ENCODE peak calls at places on chromosomes 2 and 18, in seven cellular contexts. One of them, this sample, is unnamed.

GRCh38 chr18:56083889-56084288 is 495.9 kb upstream of the TCF4 start:
- DNase-seq in WTC11: no peak
- DNase-seq in kidney epithelial cell: no peak
- DNase-seq in astrocyte of the spinal cord: no peak
- DNase-seq in GM06990: no peak
- DNase-seq in amniotic stem cell: no peak
- DNase-seq in NAMALWA: no peak
- DNase-seq in this sample: no peak

GRCh38 chr2:135279209-135279608 is 227.1 kb downstream of the RAB3GAP1 start:
- DNase-seq in WTC11: no peak
- DNase-seq in kidney epithelial cell: no peak
- DNase-seq in astrocyte of the spinal cord: no peak
- DNase-seq in GM06990: no peak
- DNase-seq in amniotic stem cell: no peak
- DNase-seq in NAMALWA: no peak
- DNase-seq in this sample: no peak

GRCh38 chr2:52880872-52881271 is 886.7 kb upstream of the CHAC2 start:
- DNase-seq in WTC11: no peak
- DNase-seq in kidney epithelial cell: no peak
- DNase-seq in astrocyte of the spinal cord: no peak
- DNase-seq in GM06990: no peak
- DNase-seq in amniotic stem cell: no peak
- DNase-seq in NAMALWA: no peak
- DNase-seq in this sample: no peak

GRCh38 chr2:120444691-120445240 is 98.8 kb downstream of the INHBB start:
- DNase-seq in WTC11: no peak
- DNase-seq in kidney epithelial cell: no peak
- DNase-seq in astrocyte of the spinal cord: no peak
- DNase-seq in GM06990: no peak
- DNase-seq in amniotic stem cell: no peak
- DNase-seq in NAMALWA: no peak
- DNase-seq in this sample: no peak

GRCh38 chr2:173547493-173547892 is 192.8 kb downstream of the CDCA7 start:
- DNase-seq in WTC11: no peak
- DNase-seq in kidney epithelial cell: no peak
- DNase-seq in astrocyte of the spinal cord: no peak
- DNase-seq in GM06990: no peak
- DNase-seq in amniotic stem cell: no peak
- DNase-seq in NAMALWA: no peak
- DNase-seq in this sample: no peak

GRCh38 chr2:64650722-64651338 is 2.9 kb downstream of the SERTAD2 start:
- DNase-seq in WTC11: no peak
- DNase-seq in kidney epithelial cell: no peak
- DNase-seq in astrocyte of the spinal cord: no peak
- DNase-seq in GM06990: no peak
- DNase-seq in amniotic stem cell: no peak
- DNase-seq in NAMALWA: no peak
- DNase-seq in this sample: no peak

GRCh38 chr2:11870064-11870463 is 123.6 kb downstream of the LPIN1 start:
- DNase-seq in WTC11: no peak
- DNase-seq in kidney epithelial cell: no peak
- DNase-seq in astrocyte of the spinal cord: no peak
- DNase-seq in GM06990: no peak
- DNase-seq in amniotic stem cell: no peak
- DNase-seq in NAMALWA: no peak
- DNase-seq in this sample: no peak

GRCh38 chr2:219175928-219176817 is 552 bp downstream of the CNPPD1 start:
- DNase-seq in WTC11: peak; percentile 64
- DNase-seq in kidney epithelial cell: no peak
- DNase-seq in astrocyte of the spinal cord: peak; percentile 41
- DNase-seq in GM06990: peak; percentile 64
- DNase-seq in amniotic stem cell: no peak
- DNase-seq in NAMALWA: peak; percentile 65
- DNase-seq in this sample: no peak

GRCh38 chr2:56288863-56289580 is 105.2 kb downstream of the CCDC85A start:
- DNase-seq in WTC11: no peak
- DNase-seq in kidney epithelial cell: no peak
- DNase-seq in astrocyte of the spinal cord: no peak
- DNase-seq in GM06990: no peak
- DNase-seq in amniotic stem cell: no peak
- DNase-seq in NAMALWA: peak; percentile 58
- DNase-seq in this sample: no peak

GRCh38 chr2:38248246-38248645 is 128.8 kb downstream of the ATL2 start:
- DNase-seq in WTC11: no peak
- DNase-seq in kidney epithelial cell: no peak
- DNase-seq in astrocyte of the spinal cord: no peak
- DNase-seq in GM06990: no peak
- DNase-seq in amniotic stem cell: no peak
- DNase-seq in NAMALWA: no peak
- DNase-seq in this sample: no peak

GRCh38 chr2:127575941-127576432 is 40.5 kb downstream of the MYO7B start:
- DNase-seq in WTC11: no peak
- DNase-seq in kidney epithelial cell: no peak
- DNase-seq in astrocyte of the spinal cord: no peak
- DNase-seq in GM06990: no peak
- DNase-seq in amniotic stem cell: no peak
- DNase-seq in NAMALWA: no peak
- DNase-seq in this sample: no peak

GRCh38 chr2:199806179-199806578 is 44.8 kb downstream of the FTCDNL1 start:
- DNase-seq in WTC11: no peak
- DNase-seq in kidney epithelial cell: no peak
- DNase-seq in astrocyte of the spinal cord: peak; percentile 73
- DNase-seq in GM06990: no peak
- DNase-seq in amniotic stem cell: no peak
- DNase-seq in NAMALWA: no peak
- DNase-seq in this sample: no peak

GRCh38 chr2:26169226-26169625 is 3.7 kb upstream of the GAREM2 start:
- DNase-seq in WTC11: no peak
- DNase-seq in kidney epithelial cell: no peak
- DNase-seq in astrocyte of the spinal cord: no peak
- DNase-seq in GM06990: no peak
- DNase-seq in amniotic stem cell: no peak
- DNase-seq in NAMALWA: no peak
- DNase-seq in this sample: no peak

GRCh38 chr2:45069711-45070664 is 60.7 kb upstream of the SIX2 start:
- DNase-seq in WTC11: no peak
- DNase-seq in kidney epithelial cell: no peak
- DNase-seq in astrocyte of the spinal cord: no peak
- DNase-seq in GM06990: no peak
- DNase-seq in amniotic stem cell: no peak
- DNase-seq in NAMALWA: no peak
- DNase-seq in this sample: no peak

GRCh38 chr2:20198001-20198400 is 26.9 kb downstream of the SDC1 start:
- DNase-seq in WTC11: no peak
- DNase-seq in kidney epithelial cell: no peak
- DNase-seq in astrocyte of the spinal cord: no peak
- DNase-seq in GM06990: no peak
- DNase-seq in amniotic stem cell: no peak
- DNase-seq in NAMALWA: no peak
- DNase-seq in this sample: no peak

GRCh38 chr2:177545981-177546600 is 153.5 kb downstream of the AGPS start:
- DNase-seq in WTC11: no peak
- DNase-seq in kidney epithelial cell: no peak
- DNase-seq in astrocyte of the spinal cord: no peak
- DNase-seq in GM06990: no peak
- DNase-seq in amniotic stem cell: no peak
- DNase-seq in NAMALWA: no peak
- DNase-seq in this sample: no peak

GRCh38 chr2:89819809-89820208 is 1128.3 kb downstream of the RPIA start:
- DNase-seq in WTC11: no peak
- DNase-seq in kidney epithelial cell: no peak
- DNase-seq in astrocyte of the spinal cord: no peak
- DNase-seq in GM06990: no peak
- DNase-seq in amniotic stem cell: no peak
- DNase-seq in NAMALWA: no peak
- DNase-seq in this sample: no peak

GRCh38 chr2:38935568-38936172 is 46.0 kb downstream of the ARHGEF33 start:
- DNase-seq in WTC11: no peak
- DNase-seq in kidney epithelial cell: no peak
- DNase-seq in astrocyte of the spinal cord: peak; percentile 49
- DNase-seq in GM06990: no peak
- DNase-seq in amniotic stem cell: peak; percentile 48
- DNase-seq in NAMALWA: no peak
- DNase-seq in this sample: no peak

GRCh38 chr2:120729410-120730052 is 6.1 kb upstream of the GLI2 start:
- DNase-seq in WTC11: no peak
- DNase-seq in kidney epithelial cell: no peak
- DNase-seq in astrocyte of the spinal cord: peak; percentile 84
- DNase-seq in GM06990: no peak
- DNase-seq in amniotic stem cell: peak; percentile 49
- DNase-seq in NAMALWA: no peak
- DNase-seq in this sample: no peak

GRCh38 chr2:56047136-56047535 is 123.6 kb upstream of the EFEMP1 start:
- DNase-seq in WTC11: no peak
- DNase-seq in kidney epithelial cell: no peak
- DNase-seq in astrocyte of the spinal cord: no peak
- DNase-seq in GM06990: no peak
- DNase-seq in amniotic stem cell: no peak
- DNase-seq in NAMALWA: no peak
- DNase-seq in this sample: no peak

GRCh38 chr2:68650645-68651044 is 7.3 kb downstream of the PROKR1 start:
- DNase-seq in WTC11: no peak
- DNase-seq in kidney epithelial cell: no peak
- DNase-seq in astrocyte of the spinal cord: no peak
- DNase-seq in GM06990: no peak
- DNase-seq in amniotic stem cell: no peak
- DNase-seq in NAMALWA: no peak
- DNase-seq in this sample: no peak

GRCh38 chr2:41899189-41899588 is 148.6 kb upstream of the PKDCC start:
- DNase-seq in WTC11: no peak
- DNase-seq in kidney epithelial cell: no peak
- DNase-seq in astrocyte of the spinal cord: peak; percentile 43
- DNase-seq in GM06990: no peak
- DNase-seq in amniotic stem cell: no peak
- DNase-seq in NAMALWA: no peak
- DNase-seq in this sample: no peak

GRCh38 chr18:68817584-68817983 is 19.7 kb downstream of the CCDC102B start:
- DNase-seq in WTC11: no peak
- DNase-seq in kidney epithelial cell: no peak
- DNase-seq in astrocyte of the spinal cord: no peak
- DNase-seq in GM06990: no peak
- DNase-seq in amniotic stem cell: no peak
- DNase-seq in NAMALWA: no peak
- DNase-seq in this sample: no peak

GRCh38 chr2:42792087-42792582 is 248 bp downstream of the HAAO start:
- DNase-seq in WTC11: no peak
- DNase-seq in kidney epithelial cell: no peak
- DNase-seq in astrocyte of the spinal cord: no peak
- DNase-seq in GM06990: no peak
- DNase-seq in amniotic stem cell: no peak
- DNase-seq in NAMALWA: no peak
- DNase-seq in this sample: no peak

GRCh38 chr18:75161629-75162028 is 47.3 kb downstream of the PTGR3 start:
- DNase-seq in WTC11: no peak
- DNase-seq in kidney epithelial cell: no peak
- DNase-seq in astrocyte of the spinal cord: no peak
- DNase-seq in GM06990: peak; percentile 31
- DNase-seq in amniotic stem cell: no peak
- DNase-seq in NAMALWA: peak; percentile 15
- DNase-seq in this sample: no peak

GRCh38 chr2:102084651-102085050 is 57.9 kb upstream of the IL1R1 start:
- DNase-seq in WTC11: no peak
- DNase-seq in kidney epithelial cell: no peak
- DNase-seq in astrocyte of the spinal cord: peak; percentile 36
- DNase-seq in GM06990: no peak
- DNase-seq in amniotic stem cell: no peak
- DNase-seq in NAMALWA: no peak
- DNase-seq in this sample: no peak

GRCh38 chr18:45291616-45292612 is 323.4 kb upstream of the SLC14A2 start:
- DNase-seq in WTC11: no peak
- DNase-seq in kidney epithelial cell: peak; percentile 39
- DNase-seq in astrocyte of the spinal cord: peak; percentile 79
- DNase-seq in GM06990: no peak
- DNase-seq in amniotic stem cell: no peak
- DNase-seq in NAMALWA: no peak
- DNase-seq in this sample: no peak

GRCh38 chr2:234556848-234557573 is 60.1 kb upstream of the ARL4C start:
- DNase-seq in WTC11: no peak
- DNase-seq in kidney epithelial cell: peak; percentile 35
- DNase-seq in astrocyte of the spinal cord: peak; percentile 52
- DNase-seq in GM06990: no peak
- DNase-seq in amniotic stem cell: no peak
- DNase-seq in NAMALWA: no peak
- DNase-seq in this sample: no peak

GRCh38 chr18:24677011-24677410 is 216.6 kb downstream of the HRH4 start:
- DNase-seq in WTC11: no peak
- DNase-seq in kidney epithelial cell: no peak
- DNase-seq in astrocyte of the spinal cord: no peak
- DNase-seq in GM06990: no peak
- DNase-seq in amniotic stem cell: no peak
- DNase-seq in NAMALWA: no peak
- DNase-seq in this sample: no peak

GRCh38 chr2:78979380-78980238 is 45.9 kb upstream of the REG3G start:
- DNase-seq in WTC11: peak; percentile 83
- DNase-seq in kidney epithelial cell: no peak
- DNase-seq in astrocyte of the spinal cord: peak; percentile 9
- DNase-seq in GM06990: no peak
- DNase-seq in amniotic stem cell: no peak
- DNase-seq in NAMALWA: peak; percentile 77
- DNase-seq in this sample: no peak

GRCh38 chr2:135490381-135490780 is 40.6 kb downstream of the ZRANB3 start:
- DNase-seq in WTC11: no peak
- DNase-seq in kidney epithelial cell: no peak
- DNase-seq in astrocyte of the spinal cord: peak; percentile 21
- DNase-seq in GM06990: no peak
- DNase-seq in amniotic stem cell: no peak
- DNase-seq in NAMALWA: no peak
- DNase-seq in this sample: no peak

GRCh38 chr2:2707111-2708035 is 376.3 kb upstream of the MYT1L start:
- DNase-seq in WTC11: no peak
- DNase-seq in kidney epithelial cell: no peak
- DNase-seq in astrocyte of the spinal cord: no peak
- DNase-seq in GM06990: no peak
- DNase-seq in amniotic stem cell: no peak
- DNase-seq in NAMALWA: peak; percentile 18
- DNase-seq in this sample: no peak

GRCh38 chr2:12606472-12607000 is 110.2 kb upstream of the TRIB2 start:
- DNase-seq in WTC11: no peak
- DNase-seq in kidney epithelial cell: no peak
- DNase-seq in astrocyte of the spinal cord: peak; percentile 73
- DNase-seq in GM06990: no peak
- DNase-seq in amniotic stem cell: peak; percentile 20
- DNase-seq in NAMALWA: no peak
- DNase-seq in this sample: no peak

GRCh38 chr18:21735452-21736015 is 5.1 kb upstream of the MIB1 start:
- DNase-seq in WTC11: peak; percentile 62
- DNase-seq in kidney epithelial cell: no peak
- DNase-seq in astrocyte of the spinal cord: peak; percentile 36
- DNase-seq in GM06990: no peak
- DNase-seq in amniotic stem cell: no peak
- DNase-seq in NAMALWA: no peak
- DNase-seq in this sample: peak; percentile 50